ENCODE peak calls at places on chromosomes 7 and 10, in six cellular contexts. U is pancreas, Z is body of pancreas, M is neural progenitor cell, Y is Panc1, A is endodermal cell. E is an unnamed sample. For H3K4me1, the result is how much of the 10 kb centered on the place peaks cover.

GRCh38 chr10:98172495-98172894 is 38.0 kb downstream of the R3HCC1L start:
- DNase-seq in A (no peak), U (no peak), M (no peak), Z (no peak), Y (no peak), E (no peak)

GRCh38 chr10:120508393-120508792 is 51.4 kb downstream of the PLPP4 start:
- DNase-seq in Y (no peak), U (no peak), M (no peak), A (no peak), Z (no peak), E (no peak)

GRCh38 chr7:158816271-158816670 is 13.0 kb downstream of the ESYT2 start:
- DNase-seq in Z (no peak), A (peak), M (no peak), U (no peak), Y (no peak), E (no peak)

GRCh38 chr7:32890553-32891045 is 961 bp downstream of the KBTBD2 start:
- DNase-seq in U (no peak), M (peak), Y (no peak), Z (peak), A (peak), E (no peak)

GRCh38 chr7:84529480-84530205 is 335.1 kb upstream of the SEMA3A start:
- DNase-seq in A (no peak), Y (peak), U (no peak), Z (peak), M (no peak), E (no peak)

GRCh38 chr10:3482200-3482993 is 302.6 kb downstream of the KLF6 start:
- DNase-seq in Z (peak), A (peak), M (peak), Y (no peak), U (no peak), E (peak)

GRCh38 chr7:66964391-66964790 is 31.0 kb downstream of the SBDS start:
- DNase-seq in Y (no peak), U (no peak), Z (no peak), M (no peak), A (no peak), E (no peak)

GRCh38 chr10:50396491-50397311 is 145.4 kb upstream of the ASAH2 start:
- DNase-seq in Z (no peak), A (no peak), M (no peak), U (no peak), Y (no peak), E (no peak)

GRCh38 chr7:12638851-12639467 is 48.5 kb upstream of the ARL4A start:
- DNase-seq in Y (no peak), U (no peak), A (no peak), Z (no peak), M (peak), E (no peak)

GRCh38 chr7:116770941-116771340 is 91.4 kb upstream of the CAPZA2 start:
- DNase-seq in M (no peak), Y (no peak), Z (no peak), U (no peak), A (no peak), E (no peak)
- H3K4me1 ChIP-seq in M (under half), Y (under half), Z (under half), U (under half), A (under half), E (under half)

GRCh38 chr7:74052628-74053027 is 24.7 kb downstream of the ELN start:
- DNase-seq in Z (no peak), U (no peak), A (no peak), M (no peak), Y (no peak), E (no peak)

GRCh38 chr7:74049997-74050798 is 22.2 kb downstream of the ELN start:
- DNase-seq in Z (no peak), Y (no peak), A (no peak), M (no peak), U (no peak), E (no peak)

GRCh38 chr7:74048999-74049599 is 21.1 kb downstream of the ELN start:
- DNase-seq in Y (no peak), A (no peak), M (no peak), Z (no peak), U (no peak), E (no peak)

GRCh38 chr7:74051629-74052410 is 23.8 kb downstream of the ELN start:
- DNase-seq in A (peak), Z (peak), U (peak), M (peak), Y (no peak), E (no peak)

DNA sequence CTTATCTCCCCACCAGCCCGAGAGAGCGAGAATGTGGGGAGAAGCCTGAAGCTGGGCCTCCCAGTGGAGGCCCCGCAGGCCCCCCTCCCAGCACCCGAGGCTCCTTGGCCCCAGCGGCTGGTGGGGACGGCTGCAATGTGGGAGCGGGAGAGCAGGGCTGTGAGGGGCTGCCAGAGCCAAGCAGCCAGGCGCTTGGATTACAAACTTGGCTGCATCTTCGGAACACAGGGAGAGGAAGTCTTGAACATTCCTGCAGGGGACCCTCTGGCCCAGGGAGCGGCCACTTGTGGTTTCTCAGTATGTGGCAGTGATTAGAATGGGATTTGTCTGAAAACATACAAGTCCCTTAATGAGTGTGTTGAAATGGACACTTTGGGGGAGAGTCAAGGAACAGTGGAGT is 23.2 kb downstream of the ELN start:
- DNase-seq in M (no peak), Y (no peak), A (no peak), U (peak), Z (no peak), E (no peak)
- TF ChIP-seq CTCF in M (no peak), Y (no peak), A (no peak), U (no peak), Z (no peak), E (no peak)

GRCh38 chr10:102647433-102648268 is 3.4 kb downstream of the TRIM8 start:
- DNase-seq in Z (no peak), U (no peak), M (no peak), Y (no peak), A (no peak), E (no peak)

GRCh38 chr10:102645741-102646609 is 1.7 kb downstream of the TRIM8 start:
- DNase-seq in M (peak), Y (peak), U (peak), A (peak), Z (peak), E (peak)

GRCh38 chr10:102645388-102645740 is 1.1 kb downstream of the TRIM8 start:
- DNase-seq in M (no peak), Z (peak), U (peak), A (peak), Y (peak), E (peak)

GRCh38 chr10:102648269-102648888 is 4.1 kb downstream of the TRIM8 start:
- DNase-seq in A (no peak), Z (no peak), Y (no peak), M (no peak), U (no peak), E (no peak)

DNA sequence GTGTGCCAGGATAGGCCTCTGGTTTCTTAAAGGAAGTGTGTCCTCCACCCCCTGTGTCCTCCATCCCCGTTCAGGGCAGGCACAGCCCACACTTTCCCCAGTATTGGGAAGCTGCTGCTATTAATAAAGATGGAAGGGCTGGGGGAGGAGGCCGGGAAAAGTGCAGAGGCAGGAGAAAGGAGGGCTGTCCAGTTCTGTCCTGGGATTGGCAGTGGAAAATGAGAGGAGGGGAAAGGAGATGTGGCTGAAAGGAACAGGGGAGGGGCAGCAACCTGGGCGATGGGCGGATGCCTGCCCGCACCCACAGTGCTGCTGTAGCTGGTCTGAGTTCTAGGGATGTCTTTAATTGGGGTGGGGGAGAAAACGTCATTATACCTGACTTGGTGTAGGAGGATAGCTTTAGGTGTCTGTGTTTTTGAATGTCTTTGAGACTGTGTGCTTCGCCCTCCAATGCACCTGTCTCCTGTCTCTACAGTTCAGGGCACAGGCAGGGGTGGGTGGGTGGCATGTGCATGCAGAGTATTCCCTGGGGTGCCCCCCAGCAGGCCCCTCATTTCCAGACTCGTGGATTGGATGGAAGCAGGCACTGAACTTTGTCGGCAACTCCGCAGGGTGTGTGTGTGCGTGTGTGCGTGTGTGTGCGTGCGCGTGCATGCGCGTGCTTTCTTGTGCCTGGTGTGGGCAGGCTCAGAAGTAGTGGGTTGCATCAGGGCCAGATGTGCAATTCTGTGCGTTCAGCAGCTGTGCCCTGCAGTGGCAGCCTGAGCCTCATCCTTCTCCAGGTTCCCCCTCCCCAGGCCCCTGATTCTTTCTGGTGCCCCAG is 2.5 kb downstream of the TRIM8 start:
- DNase-seq in A (peak), U (no peak), M (peak), Y (no peak), Z (peak), E (peak)
- H3K4me1 ChIP-seq in A (under half), U (under half), M (half or more), Y (under half), Z (half or more), E (half or more)

GRCh38 chr7:135328053-135328452 is 94.4 kb downstream of the STRA8 start:
- DNase-seq in U (no peak), Z (no peak), A (no peak), Y (no peak), M (no peak), E (no peak)
- TF ChIP-seq CTCF in U (no peak), Z (no peak), A (no peak), Y (no peak), M (no peak), E (no peak)

GRCh38 chr7:1025747-1026581 is 18.4 kb upstream of the GPR146 start:
- DNase-seq in Z (peak), Y (no peak), U (peak), M (no peak), A (no peak), E (no peak)
- H3K4me1 ChIP-seq in Z (half or more), Y (under half), U (under half), M (under half), A (under half), E (under half)

GRCh38 chr10:36269222-36269621 is 627.1 kb upstream of the FZD8 start:
- DNase-seq in A (no peak), M (no peak), Y (no peak), Z (no peak), U (no peak), E (no peak)
- TF ChIP-seq CTCF in A (no peak), M (no peak), Y (no peak), Z (no peak), U (no peak), E (no peak)